ENCODE peak calls at places on chromosomes 13 and 19, in seven cellular contexts. One of them, this sample, is unnamed.

GRCh38 chr19:55255618-55256423 is 3.0 kb downstream of the PPP6R1 start:
- DNase-seq in K562: peak; percentile 46
- DNase-seq in SK-N-SH: no peak
- DNase-seq in HCT116: no peak
- DNase-seq in HepG2: peak; percentile 47
- DNase-seq in H1: no peak
- DNase-seq in GM12878: peak; percentile 39
- DNase-seq in this sample: no peak

GRCh38 chr19:16373539-16373938 is 48.9 kb downstream of the KLF2 start:
- DNase-seq in K562: peak; percentile 45
- DNase-seq in SK-N-SH: no peak
- DNase-seq in HCT116: no peak
- DNase-seq in HepG2: peak; percentile 70
- DNase-seq in H1: no peak
- DNase-seq in GM12878: no peak
- DNase-seq in this sample: no peak

GRCh38 chr19:42325308-42325895 is at the start of gene MEGF8:
- DNase-seq in K562: peak; percentile 99
- DNase-seq in SK-N-SH: peak; percentile 98
- DNase-seq in HCT116: peak; percentile 97
- DNase-seq in HepG2: peak; percentile 97
- DNase-seq in H1: peak; percentile 96
- DNase-seq in GM12878: peak; percentile 98
- DNase-seq in this sample: peak; percentile 95

GRCh38 chr13:51158923-51159322 is 47.8 kb upstream of the C13orf42 start:
- DNase-seq in K562: no peak
- DNase-seq in SK-N-SH: no peak
- DNase-seq in HCT116: no peak
- DNase-seq in HepG2: no peak
- DNase-seq in H1: peak; percentile 30
- DNase-seq in GM12878: no peak
- DNase-seq in this sample: no peak

GRCh38 chr19:21158523-21159135 is 16.8 kb downstream of the ZNF431 start:
- DNase-seq in K562: no peak
- DNase-seq in SK-N-SH: no peak
- DNase-seq in HCT116: no peak
- DNase-seq in HepG2: no peak
- DNase-seq in H1: no peak
- DNase-seq in GM12878: no peak
- DNase-seq in this sample: no peak

GRCh38 chr19:12090807-12091206 is 26.3 kb downstream of the ZNF844 start:
- DNase-seq in K562: peak; percentile 76
- DNase-seq in SK-N-SH: peak; percentile 58
- DNase-seq in HCT116: no peak
- DNase-seq in HepG2: peak; percentile 53
- DNase-seq in H1: peak; percentile 83
- DNase-seq in GM12878: peak; percentile 11
- DNase-seq in this sample: peak; percentile 72

GRCh38 chr19:53951947-53952346 is 10.8 kb upstream of the CACNG8 start:
- DNase-seq in K562: no peak
- DNase-seq in SK-N-SH: no peak
- DNase-seq in HCT116: no peak
- DNase-seq in HepG2: no peak
- DNase-seq in H1: no peak
- DNase-seq in GM12878: no peak
- DNase-seq in this sample: no peak

GRCh38 chr19:32238076-32238475 is 107.3 kb upstream of the ZNF507 start:
- DNase-seq in K562: no peak
- DNase-seq in SK-N-SH: no peak
- DNase-seq in HCT116: no peak
- DNase-seq in HepG2: no peak
- DNase-seq in H1: no peak
- DNase-seq in GM12878: no peak
- DNase-seq in this sample: no peak

GRCh38 chr13:74770361-74770760 is 636.2 kb upstream of the KLF12 start:
- DNase-seq in K562: no peak
- DNase-seq in SK-N-SH: no peak
- DNase-seq in HCT116: no peak
- DNase-seq in HepG2: no peak
- DNase-seq in H1: no peak
- DNase-seq in GM12878: no peak
- DNase-seq in this sample: no peak

GRCh38 chr13:75050419-75051066 is 431.4 kb downstream of the TBC1D4 start:
- DNase-seq in K562: no peak
- DNase-seq in SK-N-SH: no peak
- DNase-seq in HCT116: no peak
- DNase-seq in HepG2: no peak
- DNase-seq in H1: no peak
- DNase-seq in GM12878: no peak
- DNase-seq in this sample: no peak

GRCh38 chr13:95677564-95678386 is 836 bp downstream of the DNAJC3 start:
- DNase-seq in K562: peak; percentile 18
- DNase-seq in SK-N-SH: no peak
- DNase-seq in HCT116: no peak
- DNase-seq in HepG2: no peak
- DNase-seq in H1: no peak
- DNase-seq in GM12878: no peak
- DNase-seq in this sample: no peak

GRCh38 chr19:10826846-10827245 is 9.2 kb downstream of the TMED1 start:
- DNase-seq in K562: no peak
- DNase-seq in SK-N-SH: no peak
- DNase-seq in HCT116: no peak
- DNase-seq in HepG2: no peak
- DNase-seq in H1: no peak
- DNase-seq in GM12878: no peak
- DNase-seq in this sample: no peak

GRCh38 chr19:14381689-14382474 is 638 bp downstream of the ADGRE5 start:
- DNase-seq in K562: peak; percentile 89
- DNase-seq in SK-N-SH: no peak
- DNase-seq in HCT116: no peak
- DNase-seq in HepG2: no peak
- DNase-seq in H1: no peak
- DNase-seq in GM12878: no peak
- DNase-seq in this sample: no peak

GRCh38 chr13:80131204-80131603 is 209.7 kb downstream of the SPRY2 start:
- DNase-seq in K562: no peak
- DNase-seq in SK-N-SH: peak; percentile 56
- DNase-seq in HCT116: no peak
- DNase-seq in HepG2: no peak
- DNase-seq in H1: no peak
- DNase-seq in GM12878: no peak
- DNase-seq in this sample: peak; percentile 22

GRCh38 chr13:50901701-50902100 is 7.9 kb upstream of the RNASEH2B start:
- DNase-seq in K562: no peak
- DNase-seq in SK-N-SH: no peak
- DNase-seq in HCT116: no peak
- DNase-seq in HepG2: no peak
- DNase-seq in H1: no peak
- DNase-seq in GM12878: no peak
- DNase-seq in this sample: peak; percentile 2

GRCh38 chr19:15779756-15780476 is 7.5 kb upstream of the OR10H5 start:
- DNase-seq in K562: no peak
- DNase-seq in SK-N-SH: no peak
- DNase-seq in HCT116: no peak
- DNase-seq in HepG2: peak; percentile 45
- DNase-seq in H1: no peak
- DNase-seq in GM12878: no peak
- DNase-seq in this sample: no peak

GRCh38 chr13:44713793-44714469 is 137.8 kb upstream of the TSC22D1 start:
- DNase-seq in K562: no peak
- DNase-seq in SK-N-SH: no peak
- DNase-seq in HCT116: peak; percentile 79
- DNase-seq in HepG2: peak; percentile 53
- DNase-seq in H1: no peak
- DNase-seq in GM12878: no peak
- DNase-seq in this sample: no peak

GRCh38 chr13:40345149-40345514 is 321.3 kb downstream of the FOXO1 start:
- DNase-seq in K562: no peak
- DNase-seq in SK-N-SH: no peak
- DNase-seq in HCT116: no peak
- DNase-seq in HepG2: no peak
- DNase-seq in H1: peak; percentile 39
- DNase-seq in GM12878: no peak
- DNase-seq in this sample: no peak

GRCh38 chr19:45922281-45922680 is 7.7 kb upstream of the NANOS2 start:
- DNase-seq in K562: peak; percentile 47
- DNase-seq in SK-N-SH: no peak
- DNase-seq in HCT116: peak; percentile 18
- DNase-seq in HepG2: peak; percentile 34
- DNase-seq in H1: peak; percentile 69
- DNase-seq in GM12878: no peak
- DNase-seq in this sample: no peak

GRCh38 chr19:45428385-45429231 is 4.9 kb upstream of the ERCC1 start:
- DNase-seq in K562: peak; percentile 71
- DNase-seq in SK-N-SH: peak; percentile 83
- DNase-seq in HCT116: no peak
- DNase-seq in HepG2: no peak
- DNase-seq in H1: peak; percentile 85
- DNase-seq in GM12878: no peak
- DNase-seq in this sample: no peak

GRCh38 chr19:53076984-53077383 is 26.2 kb downstream of the ZNF160 start:
- DNase-seq in K562: peak; percentile 27
- DNase-seq in SK-N-SH: peak; percentile 72
- DNase-seq in HCT116: no peak
- DNase-seq in HepG2: peak; percentile 14
- DNase-seq in H1: peak; percentile 89
- DNase-seq in GM12878: no peak
- DNase-seq in this sample: peak; percentile 63

GRCh38 chr13:98055623-98056022 is 87.3 kb upstream of the FARP1 start:
- DNase-seq in K562: no peak
- DNase-seq in SK-N-SH: no peak
- DNase-seq in HCT116: no peak
- DNase-seq in HepG2: no peak
- DNase-seq in H1: no peak
- DNase-seq in GM12878: no peak
- DNase-seq in this sample: no peak

GRCh38 chr13:110813646-110814624 is 100.4 kb downstream of the ING1 start:
- DNase-seq in K562: no peak
- DNase-seq in SK-N-SH: no peak
- DNase-seq in HCT116: no peak
- DNase-seq in HepG2: no peak
- DNase-seq in H1: peak; percentile 46
- DNase-seq in GM12878: no peak
- DNase-seq in this sample: peak; percentile 27

GRCh38 chr13:39779337-39780270 is 124.1 kb downstream of the COG6 start:
- DNase-seq in K562: no peak
- DNase-seq in SK-N-SH: no peak
- DNase-seq in HCT116: no peak
- DNase-seq in HepG2: no peak
- DNase-seq in H1: no peak
- DNase-seq in GM12878: no peak
- DNase-seq in this sample: no peak

GRCh38 chr19:1873524-1874473 is 10.4 kb upstream of the KLF16 start:
- DNase-seq in K562: peak; percentile 57
- DNase-seq in SK-N-SH: peak; percentile 75
- DNase-seq in HCT116: no peak
- DNase-seq in HepG2: no peak
- DNase-seq in H1: no peak
- DNase-seq in GM12878: no peak
- DNase-seq in this sample: no peak
- TF ChIP-seq JUND in K562: no peak
- TF ChIP-seq JUND in SK-N-SH: no peak
- TF ChIP-seq JUND in HCT116: no peak
- TF ChIP-seq JUND in HepG2: no peak
- TF ChIP-seq JUND in H1: no peak
- TF ChIP-seq JUND in GM12878: no peak
- TF ChIP-seq JUND in this sample: no peak

GRCh38 chr19:36775768-36776167 is 3.2 kb upstream of the ZNF850 start:
- DNase-seq in K562: no peak
- DNase-seq in SK-N-SH: no peak
- DNase-seq in HCT116: no peak
- DNase-seq in HepG2: no peak
- DNase-seq in H1: no peak
- DNase-seq in GM12878: no peak
- DNase-seq in this sample: no peak
- TF ChIP-seq JUND in K562: no peak
- TF ChIP-seq JUND in SK-N-SH: no peak
- TF ChIP-seq JUND in HCT116: no peak
- TF ChIP-seq JUND in HepG2: no peak
- TF ChIP-seq JUND in H1: no peak
- TF ChIP-seq JUND in GM12878: no peak
- TF ChIP-seq JUND in this sample: no peak

GRCh38 chr13:30429235-30429634 is 6.9 kb downstream of the UBE2L5 start:
- DNase-seq in K562: no peak
- DNase-seq in SK-N-SH: no peak
- DNase-seq in HCT116: no peak
- DNase-seq in HepG2: no peak
- DNase-seq in H1: no peak
- DNase-seq in GM12878: no peak
- DNase-seq in this sample: no peak

GRCh38 chr13:30431269-30431950 is 9.1 kb downstream of the UBE2L5 start:
- DNase-seq in K562: no peak
- DNase-seq in SK-N-SH: no peak
- DNase-seq in HCT116: peak; percentile 72
- DNase-seq in HepG2: no peak
- DNase-seq in H1: no peak
- DNase-seq in GM12878: no peak
- DNase-seq in this sample: no peak

DNA sequence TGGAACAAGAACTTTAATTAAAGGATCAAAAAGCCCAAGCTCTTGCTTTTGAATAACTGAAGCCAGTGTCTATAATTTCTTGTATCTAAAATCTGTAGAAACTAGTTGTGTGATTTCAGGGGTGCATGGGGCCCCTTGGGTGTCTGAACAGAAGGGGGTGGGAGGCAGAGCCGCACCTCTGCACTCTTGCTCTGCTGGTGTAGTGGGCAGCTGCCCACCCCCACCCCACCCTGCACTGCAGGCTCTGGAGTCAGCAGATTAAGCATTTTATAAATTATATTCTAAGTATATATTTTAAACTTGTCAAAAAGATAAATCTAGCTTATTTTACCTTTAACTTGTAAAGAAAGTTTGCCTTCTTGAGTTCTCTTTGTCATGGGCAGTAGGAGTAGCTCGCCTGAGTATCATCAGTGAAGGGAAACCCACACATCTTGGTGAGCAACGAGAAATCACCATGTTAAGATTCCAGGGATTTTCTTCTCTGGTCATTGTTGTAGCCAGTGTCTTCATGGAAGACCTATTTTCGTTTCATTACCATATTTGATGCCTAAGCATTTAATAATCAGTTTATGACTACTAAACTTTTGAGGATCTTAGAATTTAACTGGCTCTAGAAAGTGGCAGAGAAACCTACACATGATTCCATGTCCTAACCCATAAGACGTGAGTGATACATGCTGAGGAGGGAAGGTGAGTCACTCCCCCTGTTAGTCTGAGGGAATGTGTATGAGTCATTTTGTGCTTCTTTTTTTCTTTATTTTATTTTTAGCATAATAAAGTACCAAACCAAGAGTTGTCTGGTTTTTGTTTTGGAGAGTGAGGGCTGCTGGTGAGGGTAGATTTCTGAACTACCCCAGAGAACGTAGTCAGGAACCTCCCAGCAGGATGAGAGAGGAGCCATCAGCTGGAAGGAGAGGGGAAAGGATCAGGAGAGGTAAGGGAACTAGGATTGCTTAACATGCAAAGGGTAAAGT is 7.7 kb downstream of the UBE2L5 start:
- DNase-seq in K562: peak; percentile 22
- DNase-seq in SK-N-SH: no peak
- DNase-seq in HCT116: peak; percentile 60
- DNase-seq in HepG2: no peak
- DNase-seq in H1: no peak
- DNase-seq in GM12878: peak; percentile 59
- DNase-seq in this sample: no peak
- TF ChIP-seq JUND in K562: peak; percentile 62
- TF ChIP-seq JUND in SK-N-SH: peak; percentile 99
- TF ChIP-seq JUND in HCT116: peak; percentile 89
- TF ChIP-seq JUND in HepG2: no peak
- TF ChIP-seq JUND in H1: peak; percentile 37
- TF ChIP-seq JUND in GM12878: peak; percentile 73
- TF ChIP-seq JUND in this sample: no peak

GRCh38 chr13:108409735-108410134 is 140.2 kb downstream of the TNFSF13B start:
- DNase-seq in K562: no peak
- DNase-seq in SK-N-SH: no peak
- DNase-seq in HCT116: no peak
- DNase-seq in HepG2: no peak
- DNase-seq in H1: no peak
- DNase-seq in GM12878: no peak
- DNase-seq in this sample: no peak
- TF ChIP-seq JUND in K562: no peak
- TF ChIP-seq JUND in SK-N-SH: no peak
- TF ChIP-seq JUND in HCT116: no peak
- TF ChIP-seq JUND in HepG2: no peak
- TF ChIP-seq JUND in H1: no peak
- TF ChIP-seq JUND in GM12878: no peak
- TF ChIP-seq JUND in this sample: no peak

This sample was measured in T47D.